ENCODE peak calls at places on chromosomes 5 and 9, in six cellular contexts. O, I, T, E, H and N are unnamed samples. For H3K27me3 and H3K36me3, the result is how much of the 10 kb centered on the place peaks cover.

GRCh38 chr9:136244116-136244775 is 1.4 kb downstream of the QSOX2 start:
- DNase-seq in O (no peak), I (no peak), T (no peak), E (peak), H (no peak), N (no peak)

GRCh38 chr5:109844695-109845094 is 155.0 kb downstream of the MAN2A1 start:
- DNase-seq in O (no peak), I (no peak), T (no peak), E (no peak), H (no peak), N (no peak)

GRCh38 chr5:6902597-6902996 is 189.4 kb downstream of the TENT4A start:
- DNase-seq in O (no peak), I (no peak), T (no peak), E (no peak), H (no peak), N (no peak)

GRCh38 chr5:127938746-127939145 is 144.8 kb upstream of the SLC12A2 start:
- DNase-seq in O (no peak), I (no peak), T (no peak), E (no peak), H (no peak), N (no peak)

GRCh38 chr9:129405831-129406220 is 215.1 kb downstream of the C9orf50 start:
- DNase-seq in O (peak), I (peak), T (no peak), E (no peak), H (no peak), N (no peak)

GRCh38 chr5:30194595-30194994 is 998.9 kb upstream of the CDH6 start:
- DNase-seq in O (no peak), I (no peak), T (no peak), E (no peak), H (no peak), N (no peak)

GRCh38 chr9:107161338-107161737 is 121.7 kb upstream of the RAD23B start:
- DNase-seq in O (no peak), I (no peak), T (no peak), E (no peak), H (no peak), N (no peak)

GRCh38 chr5:151670074-151670686 is 16.5 kb downstream of the SPARC start:
- DNase-seq in O (no peak), I (no peak), T (no peak), E (no peak), H (no peak), N (no peak)

GRCh38 chr5:111859533-111860270 is 102.7 kb upstream of the NREP start:
- DNase-seq in O (no peak), I (no peak), T (no peak), E (no peak), H (no peak), N (no peak)

GRCh38 chr5:100902406-100903035 is 561 bp downstream of the ST8SIA4 start:
- DNase-seq in O (peak), I (peak), T (peak), E (no peak), H (no peak), N (no peak)

GRCh38 chr5:77640577-77641396 is 2.3 kb upstream of the OTP start:
- DNase-seq in O (no peak), I (no peak), T (peak), E (no peak), H (no peak), N (peak)

GRCh38 chr5:77638763-77639451 is 394 bp upstream of the OTP start:
- DNase-seq in O (no peak), I (no peak), T (peak), E (no peak), H (no peak), N (no peak)

GRCh38 chr5:77638204-77638762 is at the start of gene OTP:
- DNase-seq in O (no peak), I (no peak), T (no peak), E (no peak), H (no peak), N (no peak)

GRCh38 chr5:77641397-77641943 is 3.0 kb upstream of the OTP start:
- DNase-seq in O (no peak), I (no peak), T (peak), E (no peak), H (no peak), N (no peak)

DNA sequence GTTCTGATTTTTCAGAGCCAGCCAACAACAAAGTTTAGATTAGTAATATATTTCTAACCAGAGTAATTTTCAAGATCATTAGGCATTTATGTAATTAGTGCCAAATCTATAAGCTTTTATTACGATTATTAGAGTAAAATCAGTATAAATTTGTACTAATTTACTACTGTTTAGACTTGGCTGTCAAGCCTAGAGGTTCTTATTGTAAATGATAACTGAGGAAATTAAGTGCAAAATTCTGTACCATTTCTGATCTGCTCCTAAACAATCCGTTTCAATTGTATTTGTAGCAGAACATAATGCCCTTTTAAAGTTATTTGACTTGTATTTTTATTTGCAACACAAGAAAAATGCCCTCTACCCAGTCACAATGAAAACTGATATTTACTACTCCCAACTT is 1.1 kb upstream of the OTP start:
- DNase-seq in O (no peak), I (no peak), T (no peak), E (no peak), H (no peak), N (no peak)
- H3K27me3 ChIP-seq in O (half or more), I (under half), T (half or more), E (under half), H (half or more), N (half or more)

GRCh38 chr5:32275421-32275765 is 37.3 kb downstream of the MTMR12 start:
- DNase-seq in O (no peak), I (no peak), T (peak), E (no peak), H (no peak), N (no peak)

GRCh38 chr5:32274548-32275420 is 38.0 kb downstream of the MTMR12 start:
- DNase-seq in O (no peak), I (no peak), T (peak), E (no peak), H (no peak), N (no peak)

GRCh38 chr5:32270178-32270577 is 42.6 kb downstream of the MTMR12 start:
- DNase-seq in O (no peak), I (no peak), T (no peak), E (no peak), H (no peak), N (no peak)

GRCh38 chr5:32272746-32273145 is 40.0 kb downstream of the MTMR12 start:
- DNase-seq in O (no peak), I (no peak), T (no peak), E (no peak), H (no peak), N (no peak)

DNA sequence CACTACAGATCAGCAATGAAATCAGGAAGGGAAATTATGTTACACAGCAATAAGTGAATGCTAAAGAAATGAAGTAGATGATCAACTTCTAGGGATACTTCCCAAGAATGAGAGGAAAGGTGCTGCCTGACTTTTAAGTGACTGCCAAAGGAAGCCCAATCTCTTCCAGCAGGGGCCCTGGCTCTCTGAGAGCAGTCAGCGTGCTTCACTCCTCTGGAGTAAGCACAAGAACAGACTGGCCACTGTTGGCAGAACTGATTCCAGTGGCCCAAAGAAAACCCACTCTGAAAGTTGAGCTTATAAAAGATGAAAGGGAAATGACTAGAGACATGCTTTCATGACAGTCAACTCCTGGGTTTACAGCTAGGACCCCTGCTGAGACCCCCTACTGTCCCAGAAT is 41.8 kb downstream of the MTMR12 start:
- DNase-seq in O (no peak), I (no peak), T (no peak), E (no peak), H (no peak), N (no peak)
- H3K36me3 ChIP-seq in O (half or more), I (under half), T (under half), E (half or more), H (under half), N (half or more)

DNA sequence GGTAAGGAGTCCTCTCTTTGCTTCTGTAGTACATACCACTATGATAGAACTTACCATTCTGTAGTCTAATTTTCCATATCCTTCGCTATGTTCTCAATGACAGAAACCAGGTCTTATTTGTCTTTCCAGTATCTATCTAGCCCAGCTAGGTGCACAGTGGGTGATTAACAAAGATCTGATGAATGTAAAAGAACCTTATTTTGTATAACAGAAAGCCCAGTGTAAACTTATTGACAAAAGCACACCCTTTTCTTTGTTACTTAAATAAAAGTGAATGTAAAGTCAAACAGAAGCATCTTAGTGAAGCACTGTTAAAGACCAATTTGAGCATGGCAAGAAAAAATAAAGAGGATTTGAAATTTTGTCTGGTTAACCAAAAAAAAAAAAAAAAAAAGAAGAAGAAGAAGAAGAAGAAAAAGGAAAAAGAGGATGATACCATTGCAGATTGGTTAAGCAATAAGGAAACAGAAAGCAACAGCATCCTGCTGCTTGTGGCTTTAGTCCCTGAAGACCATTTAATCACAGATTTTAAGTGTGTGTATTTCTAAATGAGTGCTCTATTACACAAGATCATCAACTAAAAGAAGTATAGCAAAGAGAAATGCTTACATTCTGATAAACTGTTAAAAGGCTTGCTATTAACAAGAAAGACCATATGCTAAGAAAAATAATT is 21.2 kb downstream of the MEGF9 start:
- DNase-seq in O (no peak), I (no peak), T (no peak), E (peak), H (no peak), N (no peak)
- H3K27me3 ChIP-seq in O (under half), I (under half), T (under half), E (under half), H (under half), N (under half)

GRCh38 chr5:66174338-66174737 is 30.2 kb downstream of the SREK1 start:
- DNase-seq in O (no peak), I (no peak), T (peak), E (peak), H (no peak), N (no peak)
- H3K36me3 ChIP-seq in O (half or more), I (under half), T (under half), E (half or more), H (under half), N (half or more)

GRCh38 chr5:88145205-88145602 is 123.4 kb downstream of the TMEM161B start:
- DNase-seq in O (no peak), I (no peak), T (no peak), E (no peak), H (no peak), N (no peak)

GRCh38 chr5:88145603-88146467 is 122.8 kb downstream of the TMEM161B start:
- DNase-seq in O (no peak), I (no peak), T (peak), E (no peak), H (no peak), N (peak)

GRCh38 chr5:88142801-88143692 is 125.6 kb downstream of the TMEM161B start:
- DNase-seq in O (no peak), I (peak), T (peak), E (no peak), H (peak), N (no peak)

GRCh38 chr5:88143693-88144218 is 124.9 kb downstream of the TMEM161B start:
- DNase-seq in O (no peak), I (no peak), T (peak), E (no peak), H (no peak), N (peak)

DNA sequence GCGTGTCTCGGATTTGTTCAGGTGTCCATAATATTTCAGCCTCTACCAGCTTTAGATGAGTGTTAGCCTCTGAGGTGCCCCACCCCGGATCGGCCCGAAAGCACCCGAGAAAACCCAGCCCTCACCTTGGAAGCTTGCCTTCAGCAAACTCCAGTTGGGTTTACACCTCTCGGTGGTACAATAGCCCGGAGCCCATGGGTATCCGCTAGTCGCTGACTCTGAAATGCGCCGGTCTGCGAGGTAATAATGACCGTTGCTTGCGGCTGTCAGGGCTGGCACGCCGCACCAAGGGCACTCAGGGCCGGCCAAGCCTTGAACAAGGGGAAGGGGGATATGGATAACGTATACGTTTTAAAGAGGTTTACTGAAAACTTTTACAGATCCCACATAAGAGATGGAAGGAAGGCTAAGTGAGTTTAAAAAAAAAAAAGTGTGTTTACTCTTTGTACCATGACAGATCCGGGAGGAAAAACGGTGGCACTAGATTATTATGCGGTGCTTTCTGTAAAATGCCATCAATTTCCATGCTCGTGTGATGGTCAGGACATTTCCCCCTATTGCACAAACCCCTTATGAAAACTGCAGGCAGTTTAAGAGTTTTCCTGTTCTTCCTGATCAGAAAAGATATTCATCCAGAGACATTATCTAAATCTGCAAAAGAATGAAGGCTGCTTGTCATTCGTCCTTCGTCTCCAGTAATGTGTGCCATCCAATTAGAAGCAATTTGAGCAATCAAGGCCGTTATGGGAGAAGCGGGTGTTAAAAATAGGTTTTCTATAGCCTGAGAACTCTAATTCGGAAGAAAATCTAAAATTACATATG is 124.2 kb downstream of the TMEM161B start:
- DNase-seq in O (no peak), I (no peak), T (peak), E (no peak), H (peak), N (peak)
- H3K27me3 ChIP-seq in O (half or more), I (under half), T (under half), E (under half), H (half or more), N (under half)

GRCh38 chr9:128078504-128079434 is 10.7 kb downstream of the SLC25A25 start:
- DNase-seq in O (no peak), I (no peak), T (peak), E (no peak), H (no peak), N (peak)

GRCh38 chr9:128081052-128081451 is 13.0 kb downstream of the SLC25A25 start:
- DNase-seq in O (no peak), I (no peak), T (no peak), E (no peak), H (no peak), N (peak)

GRCh38 chr9:128080218-128080617 is 12.2 kb downstream of the SLC25A25 start:
- DNase-seq in O (no peak), I (no peak), T (no peak), E (no peak), H (no peak), N (no peak)

GRCh38 chr9:128084746-128085145 is 16.7 kb downstream of the SLC25A25 start:
- DNase-seq in O (no peak), I (no peak), T (no peak), E (no peak), H (no peak), N (no peak)

GRCh38 chr9:128082173-128082572 is 14.1 kb downstream of the SLC25A25 start:
- DNase-seq in O (no peak), I (no peak), T (peak), E (no peak), H (no peak), N (no peak)
- H3K36me3 ChIP-seq in O (under half), I (under half), T (under half), E (under half), H (under half), N (under half)

DNA sequence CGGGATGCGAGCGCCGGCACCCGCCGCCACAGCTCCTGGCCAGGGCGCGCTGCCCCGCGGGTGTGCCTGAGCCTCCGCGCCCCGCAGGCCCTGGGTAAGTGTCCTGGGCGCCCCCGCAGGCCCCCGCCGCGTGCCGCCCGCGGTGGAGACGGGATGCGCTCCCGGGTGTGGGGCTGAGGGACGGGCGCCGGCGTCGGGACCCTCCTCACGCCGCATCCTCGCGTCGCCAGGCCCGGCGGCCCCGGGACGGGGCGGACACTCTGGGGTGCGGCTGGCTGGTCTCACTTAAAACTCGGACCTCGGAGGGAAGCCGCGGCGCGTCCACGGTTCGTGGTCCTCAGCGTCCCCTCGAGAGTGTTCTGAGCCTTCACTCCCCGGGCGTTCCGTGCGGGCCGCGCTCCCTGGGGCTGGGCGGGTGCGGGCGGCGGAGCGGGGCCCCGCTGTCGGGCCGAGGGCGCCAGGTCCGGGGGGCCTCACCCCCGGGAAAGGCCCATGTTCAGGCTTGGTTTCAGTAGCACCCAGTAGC is 275 bp downstream of the AHRR start:
- DNase-seq in O (no peak), I (no peak), T (no peak), E (no peak), H (peak), N (no peak)
- H3K27me3 ChIP-seq in O (half or more), I (under half), T (under half), E (under half), H (half or more), N (under half)

DNA sequence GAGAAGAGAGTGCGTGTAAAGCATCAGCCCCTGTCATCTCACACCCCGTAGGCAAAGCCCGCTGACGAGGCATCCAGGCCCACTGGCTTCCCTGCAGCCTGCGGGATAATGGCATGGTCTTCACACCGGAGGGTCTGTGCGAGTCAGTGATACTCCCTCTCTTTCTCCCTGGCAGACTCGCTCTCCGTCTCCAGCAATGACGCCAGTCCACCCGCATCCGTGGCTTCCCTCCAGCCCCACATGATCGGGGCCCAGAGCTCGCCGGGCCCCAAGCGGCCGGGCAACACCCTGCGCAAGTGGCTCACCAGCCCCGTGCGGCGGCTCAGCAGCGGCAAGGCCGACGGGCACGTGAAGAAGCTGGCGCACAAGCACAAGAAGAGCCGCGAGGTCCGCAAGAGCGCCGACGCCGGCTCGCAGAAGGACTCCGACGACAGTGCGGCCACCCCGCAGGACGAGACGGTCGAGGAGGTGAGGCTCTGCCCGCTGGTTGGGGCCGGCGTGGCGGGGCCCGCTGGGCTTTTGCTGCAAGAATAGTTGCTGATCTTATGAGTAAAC is 120.7 kb upstream of the OTULINL start:
- DNase-seq in O (no peak), I (no peak), T (no peak), E (no peak), H (no peak), N (no peak)
- H3K36me3 ChIP-seq in O (under half), I (under half), T (under half), E (under half), H (under half), N (under half)

GRCh38 chr5:170383227-170383626 is 5.9 kb downstream of the KCNMB1 start:
- DNase-seq in O (no peak), I (no peak), T (no peak), E (no peak), H (no peak), N (no peak)
- H3K27me3 ChIP-seq in O (under half), I (under half), T (under half), E (under half), H (under half), N (under half)

GRCh38 chr9:99919930-99920329 is 13.5 kb downstream of the STX17 start:
- DNase-seq in O (no peak), I (no peak), T (peak), E (no peak), H (no peak), N (no peak)

GRCh38 chr9:99916650-99917049 is 10.2 kb downstream of the STX17 start:
- DNase-seq in O (no peak), I (no peak), T (no peak), E (no peak), H (no peak), N (no peak)

GRCh38 chr9:99921875-99922710 is 15.6 kb downstream of the STX17 start:
- DNase-seq in O (no peak), I (no peak), T (peak), E (peak), H (no peak), N (no peak)

GRCh38 chr9:99922711-99923030 is 16.2 kb downstream of the STX17 start:
- DNase-seq in O (no peak), I (no peak), T (no peak), E (peak), H (no peak), N (no peak)

GRCh38 chr9:99918134-99918533 is 11.7 kb downstream of the STX17 start:
- DNase-seq in O (no peak), I (no peak), T (no peak), E (no peak), H (no peak), N (no peak)
- H3K36me3 ChIP-seq in O (half or more), I (under half), T (under half), E (under half), H (under half), N (under half)